ENCODE peak calls at places on chromosomes 7 and 10, in four cellular contexts. R, X, Y and A are unnamed samples.

GRCh38 chr10:23063387-23064287 is 31.7 kb upstream of the MSRB2 start:
- DNase-seq in R (no peak), Y (no peak), X (no peak), A (no peak)

GRCh38 chr10:119313645-119314044 is 106.3 kb downstream of the GRK5 start:
- DNase-seq in R (no peak), Y (peak), X (no peak), A (no peak)

GRCh38 chr7:80618105-80618504 is 20.3 kb upstream of the CD36 start:
- DNase-seq in Y (peak), X (no peak), R (no peak), A (no peak)

GRCh38 chr7:95921543-95921942 is 149.2 kb downstream of the DYNC1I1 start:
- DNase-seq in Y (no peak), X (no peak), R (no peak), A (no peak)

GRCh38 chr7:28956608-28957063 is 1.5 kb downstream of the TRIL start:
- DNase-seq in R (peak), X (no peak), Y (no peak), A (peak)

GRCh38 chr10:114684085-114684821 is 26.2 kb upstream of the ABLIM1 start:
- DNase-seq in R (no peak), X (peak), Y (no peak), A (no peak)

GRCh38 chr10:24826022-24826421 is 102.3 kb upstream of the ARHGAP21 start:
- DNase-seq in Y (peak), R (no peak), X (no peak), A (no peak)

GRCh38 chr10:50556238-50557120 is 67.3 kb downstream of the SGMS1 start:
- DNase-seq in X (no peak), R (no peak), Y (no peak), A (no peak)

GRCh38 chr10:92747600-92747999 is 57.8 kb downstream of the HHEX start:
- DNase-seq in R (no peak), Y (no peak), X (no peak), A (no peak)

GRCh38 chr7:152351168-152351567 is 84.6 kb downstream of the KMT2C start:
- DNase-seq in Y (no peak), R (no peak), X (no peak), A (no peak)

GRCh38 chr7:63899691-63900393 is 98.8 kb upstream of the ZNF722 start:
- DNase-seq in X (peak), R (no peak), Y (peak), A (no peak)

GRCh38 chr10:28250782-28251181 is 52.1 kb downstream of the MPP7 start:
- DNase-seq in Y (no peak), R (no peak), X (no peak), A (no peak)

GRCh38 chr7:125563964-125564529 is 634.4 kb upstream of the POT1 start:
- DNase-seq in X (no peak), Y (no peak), R (peak), A (no peak)

GRCh38 chr10:62025134-62025794 is 123.8 kb downstream of the ARID5B start:
- DNase-seq in X (no peak), Y (no peak), R (no peak), A (no peak)

GRCh38 chr7:125547505-125547904 is 617.9 kb upstream of the POT1 start:
- DNase-seq in Y (no peak), R (no peak), X (no peak), A (no peak)

GRCh38 chr7:68401313-68401712 is 1197.0 kb upstream of the AUTS2 start:
- DNase-seq in X (no peak), R (no peak), Y (no peak), A (no peak)

GRCh38 chr7:100372256-100372655 is 1.0 kb upstream of the PILRA start:
- DNase-seq in X (no peak), R (no peak), Y (no peak), A (no peak)

GRCh38 chr10:121956111-121957061 is 18.6 kb downstream of the NSMCE4A start:
- DNase-seq in Y (no peak), X (no peak), R (no peak), A (no peak)

GRCh38 chr7:66356277-66356721 is 151.2 kb downstream of the TPST1 start:
- DNase-seq in Y (no peak), X (no peak), R (no peak), A (no peak)

GRCh38 chr10:79638318-79638717 is 27.6 kb downstream of the SFTPA1 start:
- DNase-seq in R (no peak), X (no peak), Y (no peak), A (no peak)

GRCh38 chr10:34599401-34599800 is 215.7 kb downstream of the PARD3 start:
- DNase-seq in X (no peak), R (no peak), Y (no peak), A (no peak)

GRCh38 chr10:14009315-14010082 is 321.2 kb downstream of the FRMD4A start:
- DNase-seq in X (no peak), R (no peak), Y (peak), A (no peak)

GRCh38 chr10:4947635-4948596 is 15.3 kb upstream of the AKR1C1 start:
- DNase-seq in X (peak), R (no peak), Y (no peak), A (no peak)

GRCh38 chr7:135911091-135911490 is 66.1 kb downstream of the MTPN start:
- DNase-seq in R (no peak), Y (no peak), X (no peak), A (no peak)

GRCh38 chr7:14389052-14389988 is 399.9 kb upstream of the ETV1 start:
- DNase-seq in R (no peak), Y (no peak), X (no peak), A (no peak)

GRCh38 chr7:794207-794606 is 38.1 kb upstream of the SUN1 start:
- DNase-seq in R (no peak), Y (no peak), X (no peak), A (no peak)

GRCh38 chr10:301536-301935 is 166.3 kb downstream of the ZMYND11 start:
- DNase-seq in Y (no peak), X (no peak), R (no peak), A (no peak)

GRCh38 chr7:50584386-50584785 is 19.2 kb upstream of the DDC start:
- DNase-seq in R (no peak), Y (no peak), X (no peak), A (peak)

DNA sequence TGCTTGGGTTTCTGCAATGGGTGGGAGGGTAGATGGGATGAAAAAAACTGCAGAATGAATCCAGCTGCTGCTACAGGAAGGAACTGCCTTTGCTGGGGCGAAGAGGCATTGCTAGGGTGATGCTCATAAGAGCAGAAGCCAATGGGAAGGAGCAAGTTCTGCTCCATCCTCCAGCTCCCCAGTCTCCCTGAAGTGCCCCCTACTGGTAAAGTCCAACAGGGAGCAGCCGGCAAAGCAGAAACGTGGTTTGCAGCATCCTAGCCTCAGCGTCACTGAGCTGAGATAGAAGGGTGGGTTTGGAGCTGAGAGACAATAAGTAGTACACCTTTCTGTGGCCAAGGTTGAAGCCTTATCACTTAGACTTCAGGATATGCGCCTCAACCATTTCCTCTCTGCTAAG is 220.5 kb downstream of the CCSER2 start:
- DNase-seq in X (no peak), Y (no peak), R (peak), A (no peak)
- TF ChIP-seq CTCF in X (no peak), Y (peak), R (peak), A (peak)

GRCh38 chr7:105931179-105931578 is 31.9 kb upstream of the CDHR3 start:
- DNase-seq in Y (no peak), X (no peak), R (no peak), A (no peak)

GRCh38 chr7:105932835-105933477 is 30.1 kb upstream of the CDHR3 start:
- DNase-seq in Y (no peak), X (peak), R (peak), A (no peak)

GRCh38 chr7:105937411-105937810 is 25.7 kb upstream of the CDHR3 start:
- DNase-seq in X (no peak), R (no peak), Y (no peak), A (no peak)

GRCh38 chr7:105935250-105935649 is 27.8 kb upstream of the CDHR3 start:
- DNase-seq in X (no peak), R (no peak), Y (no peak), A (no peak)

GRCh38 chr7:105934577-105935185 is 28.4 kb upstream of the CDHR3 start:
- DNase-seq in R (peak), Y (no peak), X (no peak), A (no peak)
- TF ChIP-seq CTCF in R (no peak), Y (peak), X (no peak), A (peak)

GRCh38 chr10:47031251-47031952 is 120.2 kb downstream of the PTPN20 start:
- DNase-seq in R (peak), Y (no peak), X (no peak), A (no peak)
- TF ChIP-seq CTCF in R (no peak), Y (peak), X (no peak), A (peak)

DNA sequence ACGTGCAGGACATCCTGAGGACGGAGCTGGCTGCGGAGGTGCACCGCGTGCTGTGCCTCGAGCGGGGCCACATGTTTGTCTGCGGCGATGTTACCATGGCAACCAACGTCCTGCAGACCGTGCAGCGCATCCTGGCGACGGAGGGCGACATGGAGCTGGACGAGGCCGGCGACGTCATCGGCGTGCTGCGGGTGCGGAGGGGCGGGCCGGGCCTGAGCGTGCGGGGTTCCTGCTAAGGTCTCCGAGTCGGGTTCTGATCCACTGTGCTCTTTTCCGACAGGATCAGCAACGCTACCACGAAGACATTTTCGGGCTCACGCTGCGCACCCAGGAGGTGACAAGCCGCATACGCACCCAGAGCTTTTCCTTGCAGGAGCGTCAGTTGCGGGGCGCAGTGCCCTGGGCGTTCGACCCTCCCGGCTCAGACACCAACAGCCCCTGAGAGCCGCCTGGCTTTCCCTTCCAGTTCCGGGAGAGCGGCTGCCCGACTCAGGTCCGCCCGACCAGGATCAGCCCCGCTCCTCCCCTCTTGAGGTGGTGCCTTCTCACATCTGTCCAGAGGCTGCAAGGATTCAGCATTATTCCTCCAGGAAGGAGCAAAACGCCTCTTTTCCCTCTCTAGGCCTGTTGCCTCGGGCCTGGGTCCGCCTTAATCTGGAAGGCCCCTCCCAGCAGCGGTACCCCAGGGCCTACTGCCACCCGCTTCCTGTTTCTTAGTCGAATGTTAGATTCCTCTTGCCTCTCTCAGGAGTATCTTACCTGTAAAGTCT is 10.4 kb downstream of the ATG9B start:
- DNase-seq in X (no peak), R (peak), Y (peak), A (no peak)
- TF ChIP-seq CTCF in X (no peak), R (no peak), Y (peak), A (no peak)

GRCh38 chr7:108114117-108114841 is 15.9 kb downstream of the LAMB4 start:
- DNase-seq in R (peak), X (no peak), Y (no peak), A (no peak)

GRCh38 chr7:108122181-108122580 is 8.0 kb downstream of the LAMB4 start:
- DNase-seq in Y (no peak), X (no peak), R (no peak), A (no peak)

GRCh38 chr7:108120196-108120595 is 10.0 kb downstream of the LAMB4 start:
- DNase-seq in X (no peak), Y (no peak), R (no peak), A (no peak)

GRCh38 chr7:108120943-108121342 is 9.2 kb downstream of the LAMB4 start:
- DNase-seq in Y (no peak), X (no peak), R (no peak), A (no peak)

GRCh38 chr7:108118959-108119358 is 11.2 kb downstream of the LAMB4 start:
- DNase-seq in R (no peak), X (no peak), Y (no peak), A (no peak)
- TF ChIP-seq CTCF in R (no peak), X (no peak), Y (no peak), A (peak)

DNA sequence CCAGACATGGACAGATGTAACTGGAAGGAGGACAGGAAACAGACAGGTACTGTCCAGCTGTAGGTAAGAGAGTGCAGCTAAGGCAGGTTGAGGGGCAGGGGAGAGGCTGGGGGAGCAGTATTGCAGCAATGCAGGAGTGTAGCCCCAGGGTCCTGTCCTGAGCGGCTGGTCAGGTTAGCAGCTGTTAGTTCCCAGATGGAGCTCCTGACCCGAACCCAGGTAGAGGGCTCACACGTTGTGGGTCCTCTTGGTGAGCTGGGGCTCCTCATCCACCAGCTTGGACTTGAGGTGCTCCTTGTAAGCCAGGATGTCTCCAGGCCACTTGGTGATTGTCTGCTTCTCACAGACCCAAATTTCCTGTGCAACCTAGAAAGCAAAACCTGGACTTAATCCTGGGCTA is 3.5 kb upstream of the H2BK1 start:
- DNase-seq in Y (no peak), R (no peak), X (no peak), A (no peak)
- TF ChIP-seq CTCF in Y (no peak), R (no peak), X (no peak), A (no peak)

GRCh38 chr10:100103581-100103980 is 21.9 kb upstream of the CPN1 start:
- DNase-seq in X (no peak), Y (no peak), R (no peak), A (no peak)

GRCh38 chr10:100106865-100107264 is 25.2 kb upstream of the CPN1 start:
- DNase-seq in X (no peak), R (no peak), Y (no peak), A (no peak)

GRCh38 chr10:100101526-100102076 is 19.9 kb upstream of the CPN1 start:
- DNase-seq in Y (no peak), R (no peak), X (no peak), A (no peak)

GRCh38 chr10:100104300-100104699 is 22.6 kb upstream of the CPN1 start:
- DNase-seq in R (no peak), Y (no peak), X (no peak), A (no peak)

GRCh38 chr10:100100651-100101525 is 19.2 kb upstream of the CPN1 start:
- DNase-seq in R (no peak), X (no peak), Y (no peak), A (no peak)
- TF ChIP-seq CTCF in R (no peak), X (no peak), Y (peak), A (peak)

DNA sequence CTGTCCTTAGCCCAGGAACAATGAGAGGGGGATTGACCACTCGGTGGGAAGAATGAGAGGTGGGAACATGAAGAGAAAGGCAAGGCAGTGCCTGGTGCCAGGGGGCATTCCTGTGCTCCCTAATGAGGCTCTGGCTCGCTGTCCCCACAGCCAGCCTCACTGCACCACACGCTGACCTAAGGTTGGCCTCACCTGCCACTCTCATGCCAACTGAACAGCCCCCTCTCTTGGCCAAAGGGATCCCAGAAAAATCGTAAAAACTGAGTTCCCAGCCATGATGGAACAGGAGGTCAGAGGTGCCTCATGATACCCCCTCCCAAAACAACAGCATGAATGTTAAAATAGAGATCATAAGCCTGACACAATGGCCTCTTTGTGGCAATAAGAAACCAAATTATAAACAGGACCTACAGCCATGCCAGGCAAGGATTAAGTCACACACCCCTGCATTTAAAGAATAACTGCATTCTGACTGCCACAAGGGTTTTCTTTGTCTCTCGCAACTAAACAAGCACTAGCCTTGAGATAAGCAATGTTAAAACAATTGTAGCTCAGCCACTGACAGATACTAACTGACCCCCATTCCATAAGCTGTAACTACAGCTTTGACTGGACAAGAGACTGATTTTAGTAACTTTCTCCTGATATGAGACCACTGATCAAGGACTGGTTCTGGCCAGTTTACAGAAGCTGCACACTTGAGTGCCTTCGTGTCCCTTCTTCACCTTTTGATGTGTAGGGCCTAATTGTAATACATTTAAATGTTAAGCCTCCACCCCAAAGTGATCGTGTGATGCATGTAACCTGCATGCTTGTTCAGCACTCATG is 149.2 kb downstream of the SH2D4B start:
- DNase-seq in X (no peak), Y (no peak), R (no peak), A (no peak)
- TF ChIP-seq CTCF in X (no peak), Y (no peak), R (no peak), A (no peak)

GRCh38 chr7:26369519-26370385 is 78.1 kb downstream of the SNX10 start:
- DNase-seq in R (no peak), Y (no peak), X (peak), A (no peak)
- TF ChIP-seq CTCF in R (peak), Y (peak), X (no peak), A (peak)